ENCODE peak calls at places on chromosomes 1 and 21, in ten cellular contexts. A, K, M, E, O, V, J, R, I and S are unnamed samples.

GRCh38 chr1:184146202-184146601 is 94.7 kb downstream of the TSEN15 start:
- DNase-seq in A (no peak), K (no peak), M (no peak), E (no peak), O (no peak), V (no peak), J (no peak), R (no peak), I (no peak), S (no peak)

GRCh38 chr1:150066838-150067183 is 765 bp upstream of the VPS45 start:
- DNase-seq in A (peak), K (peak), M (no peak), E (peak), O (peak), V (peak), J (no peak), R (peak), I (no peak), S (peak)

GRCh38 chr1:184301228-184301627 is 85.6 kb upstream of the C1orf21 start:
- DNase-seq in A (no peak), K (no peak), M (no peak), E (no peak), O (no peak), V (no peak), J (no peak), R (no peak), I (no peak), S (no peak)

GRCh38 chr1:19065526-19066247 is 109.2 kb upstream of the IFFO2 start:
- DNase-seq in A (no peak), K (no peak), M (no peak), E (no peak), O (no peak), V (no peak), J (no peak), R (no peak), I (no peak), S (no peak)

GRCh38 chr1:35452086-35452485 is 105.1 kb downstream of the KIAA0319L start:
- DNase-seq in A (peak), K (peak), M (no peak), E (no peak), O (peak), V (no peak), J (peak), R (no peak), I (no peak), S (no peak)

GRCh38 chr1:37764888-37765441 is at the start of gene EPHA10:
- DNase-seq in A (peak), K (no peak), M (no peak), E (no peak), O (no peak), V (no peak), J (no peak), R (no peak), I (no peak), S (no peak)

GRCh38 chr1:181485276-181486097 is 2.2 kb downstream of the CACNA1E start:
- DNase-seq in A (peak), K (no peak), M (no peak), E (no peak), O (no peak), V (peak), J (no peak), R (no peak), I (no peak), S (peak)

GRCh38 chr1:58457023-58457635 is 89.4 kb downstream of the OMA1 start:
- DNase-seq in A (no peak), K (no peak), M (no peak), E (no peak), O (no peak), V (no peak), J (no peak), R (no peak), I (no peak), S (no peak)

GRCh38 chr1:225949041-225949440 is 8.0 kb upstream of the LEFTY2 start:
- DNase-seq in A (no peak), K (no peak), M (no peak), E (no peak), O (no peak), V (no peak), J (no peak), R (no peak), I (no peak), S (no peak)

GRCh38 chr1:165367375-165367993 is 11.0 kb upstream of the LMX1A start:
- DNase-seq in A (peak), K (peak), M (peak), E (peak), O (peak), V (peak), J (peak), R (peak), I (peak), S (peak)

GRCh38 chr1:185490924-185491323 is 173.9 kb upstream of the IVNS1ABP start:
- DNase-seq in A (no peak), K (no peak), M (no peak), E (no peak), O (no peak), V (no peak), J (no peak), R (no peak), I (no peak), S (no peak)

GRCh38 chr1:208007938-208008342 is 97.0 kb upstream of the CD34 start:
- DNase-seq in A (no peak), K (no peak), M (no peak), E (no peak), O (no peak), V (no peak), J (peak), R (no peak), I (peak), S (no peak)

GRCh38 chr1:32759521-32759980 is 57.0 kb upstream of the SYNC start:
- DNase-seq in A (peak), K (no peak), M (peak), E (no peak), O (no peak), V (peak), J (no peak), R (no peak), I (peak), S (no peak)

GRCh38 chr1:247797518-247797917 is 26.4 kb downstream of the OR14A16 start:
- DNase-seq in A (no peak), K (no peak), M (no peak), E (no peak), O (no peak), V (no peak), J (no peak), R (no peak), I (no peak), S (no peak)

GRCh38 chr1:111468717-111469100 is 5.1 kb upstream of the C1orf162 start:
- DNase-seq in A (no peak), K (no peak), M (no peak), E (no peak), O (no peak), V (no peak), J (no peak), R (no peak), I (peak), S (no peak)

GRCh38 chr1:227786673-227787512 is 28.6 kb upstream of the PRSS38 start:
- DNase-seq in A (peak), K (peak), M (no peak), E (peak), O (no peak), V (peak), J (no peak), R (no peak), I (no peak), S (no peak)
- H3K27ac ChIP-seq in A (no peak), K (peak), M (no peak), E (no peak), O (peak), V (no peak), J (no peak), R (no peak), I (peak), S (no peak)

GRCh38 chr1:45682942-45683341 is 3.4 kb downstream of the GPBP1L1 start:
- DNase-seq in A (no peak), K (no peak), M (no peak), E (no peak), O (no peak), V (no peak), J (no peak), R (no peak), I (no peak), S (no peak)
- H3K27ac ChIP-seq in A (no peak), K (peak), M (no peak), E (no peak), O (peak), V (no peak), J (no peak), R (no peak), I (no peak), S (no peak)

DNA sequence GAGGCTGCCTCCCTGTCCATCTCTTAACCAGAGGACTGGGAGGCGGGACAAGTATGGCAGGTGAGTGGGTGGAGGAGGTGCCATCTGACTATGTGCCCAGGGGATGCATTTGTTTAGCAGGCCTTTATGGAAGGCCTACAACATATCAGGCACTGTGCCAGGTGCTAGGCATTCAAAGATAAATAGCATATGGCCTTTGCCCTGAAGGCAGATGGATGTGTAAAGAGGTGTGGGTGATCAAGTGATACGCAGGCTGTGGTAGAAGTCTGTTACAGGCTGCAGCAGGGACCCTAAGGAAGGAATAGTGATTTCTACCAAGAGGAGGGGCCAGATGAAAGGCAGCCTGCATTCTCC is 136.0 kb upstream of the IPO9 start:
- DNase-seq in A (no peak), K (no peak), M (no peak), E (no peak), O (no peak), V (no peak), J (no peak), R (no peak), I (no peak), S (no peak)
- H3K27ac ChIP-seq in A (no peak), K (no peak), M (no peak), E (no peak), O (peak), V (no peak), J (no peak), R (no peak), I (no peak), S (no peak)

GRCh38 chr1:31628931-31629582 is 11.6 kb downstream of the HCRTR1 start:
- DNase-seq in A (no peak), K (no peak), M (no peak), E (no peak), O (no peak), V (no peak), J (no peak), R (peak), I (no peak), S (no peak)
- H3K27ac ChIP-seq in A (no peak), K (peak), M (no peak), E (no peak), O (peak), V (no peak), J (peak), R (peak), I (no peak), S (no peak)

DNA sequence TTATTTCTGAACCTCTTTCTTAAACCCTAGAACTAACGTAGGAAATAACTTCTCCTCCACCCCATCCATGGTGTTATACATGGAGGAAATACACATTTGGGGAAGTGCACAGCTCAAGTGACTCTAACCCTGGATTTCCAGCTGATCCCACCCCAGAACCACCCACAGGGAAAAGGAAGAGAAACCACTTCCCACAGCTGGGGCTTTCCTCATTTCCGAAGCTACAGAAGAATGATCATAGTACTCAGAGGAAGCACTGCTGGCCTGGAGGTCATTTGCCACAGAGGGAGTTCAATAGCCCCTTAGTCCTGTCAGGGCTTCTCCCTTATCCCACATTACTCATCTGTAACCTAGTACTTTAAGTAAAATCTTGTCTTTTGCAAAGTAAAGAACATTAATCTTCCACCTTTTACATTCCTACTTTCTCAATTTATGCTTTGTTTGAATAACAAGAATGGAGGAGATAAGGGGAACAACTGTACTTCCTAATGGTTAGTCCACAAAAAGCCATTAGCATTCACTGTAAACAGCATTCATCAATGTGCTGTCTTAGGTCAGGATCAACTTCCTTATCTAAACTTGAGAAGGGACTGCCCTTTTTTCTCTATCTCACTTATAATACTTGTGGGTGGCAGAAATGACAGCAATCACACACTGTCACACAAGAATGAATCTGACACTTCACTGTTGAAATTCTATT is 63.0 kb upstream of the RGS1 start:
- DNase-seq in A (no peak), K (no peak), M (no peak), E (no peak), O (no peak), V (no peak), J (no peak), R (no peak), I (no peak), S (no peak)
- H3K27ac ChIP-seq in A (no peak), K (no peak), M (no peak), E (no peak), O (no peak), V (no peak), J (no peak), R (no peak), I (no peak), S (peak)

GRCh38 chr21:28972398-28972797 is 20.3 kb downstream of the LTN1 start:
- DNase-seq in A (no peak), K (no peak), M (no peak), E (no peak), O (no peak), V (no peak), J (no peak), R (no peak), I (no peak), S (no peak)

GRCh38 chr21:28979092-28979491 is 13.6 kb downstream of the LTN1 start:
- DNase-seq in A (no peak), K (no peak), M (no peak), E (no peak), O (no peak), V (no peak), J (no peak), R (no peak), I (no peak), S (no peak)

GRCh38 chr21:28974531-28975227 is 18.0 kb downstream of the LTN1 start:
- DNase-seq in A (no peak), K (no peak), M (no peak), E (no peak), O (no peak), V (no peak), J (no peak), R (peak), I (no peak), S (no peak)

GRCh38 chr21:28971171-28971570 is 21.5 kb downstream of the LTN1 start:
- DNase-seq in A (peak), K (no peak), M (no peak), E (no peak), O (no peak), V (no peak), J (no peak), R (no peak), I (no peak), S (no peak)

DNA sequence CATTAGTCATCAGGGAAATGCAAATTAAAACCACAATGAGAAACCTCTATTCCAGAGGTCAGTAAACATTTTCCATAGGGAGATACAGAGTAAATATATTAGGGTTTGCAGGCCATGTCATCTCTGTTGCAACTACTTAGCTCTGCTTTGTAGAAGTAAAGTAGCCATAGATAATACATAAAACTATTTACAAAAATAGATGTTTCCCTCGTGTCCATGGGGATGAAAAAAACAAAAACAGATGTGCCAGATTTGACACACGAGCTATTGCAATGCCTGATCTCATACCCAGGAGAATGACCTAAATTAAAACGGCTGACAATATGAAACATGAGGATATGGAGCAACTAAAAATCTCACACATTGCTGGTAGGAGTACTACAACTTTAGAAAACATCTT is 17.3 kb downstream of the LTN1 start:
- DNase-seq in A (no peak), K (no peak), M (no peak), E (no peak), O (no peak), V (no peak), J (peak), R (peak), I (no peak), S (no peak)
- H3K27ac ChIP-seq in A (no peak), K (peak), M (no peak), E (no peak), O (no peak), V (no peak), J (no peak), R (no peak), I (no peak), S (no peak)

GRCh38 chr1:241525026-241525425 is 5.5 kb upstream of the FH start:
- DNase-seq in A (no peak), K (no peak), M (no peak), E (no peak), O (no peak), V (no peak), J (no peak), R (no peak), I (no peak), S (no peak)

GRCh38 chr1:241518447-241519307 is 878 bp downstream of the FH start:
- DNase-seq in A (no peak), K (no peak), M (peak), E (no peak), O (no peak), V (no peak), J (peak), R (no peak), I (peak), S (no peak)

GRCh38 chr1:241521718-241522117 is 2.2 kb upstream of the FH start:
- DNase-seq in A (no peak), K (no peak), M (peak), E (no peak), O (no peak), V (no peak), J (no peak), R (no peak), I (no peak), S (no peak)

GRCh38 chr1:241519308-241520079 is at the start of gene FH:
- DNase-seq in A (peak), K (peak), M (peak), E (peak), O (peak), V (peak), J (peak), R (peak), I (peak), S (peak)

DNA sequence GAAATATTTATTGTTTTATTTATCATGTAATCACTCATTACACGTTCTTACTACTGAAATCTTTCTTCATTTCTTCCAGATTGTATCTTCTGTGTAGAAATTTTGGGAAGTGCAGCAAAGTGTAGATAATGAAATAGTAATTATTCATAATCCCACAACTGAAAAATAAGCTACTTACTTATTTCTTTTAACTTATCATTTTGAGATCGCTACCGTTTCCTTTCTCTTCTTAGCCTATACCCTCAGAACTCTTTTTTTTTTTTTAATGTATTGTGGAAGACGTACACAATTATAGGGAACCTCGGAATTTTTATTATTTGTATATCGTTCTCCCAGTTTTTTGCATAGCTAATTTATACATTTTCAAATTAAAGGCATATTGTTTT is 518 bp upstream of the FH start:
- DNase-seq in A (no peak), K (no peak), M (no peak), E (no peak), O (no peak), V (no peak), J (no peak), R (no peak), I (no peak), S (no peak)
- H3K27ac ChIP-seq in A (no peak), K (peak), M (peak), E (no peak), O (peak), V (no peak), J (peak), R (no peak), I (peak), S (peak)

DNA sequence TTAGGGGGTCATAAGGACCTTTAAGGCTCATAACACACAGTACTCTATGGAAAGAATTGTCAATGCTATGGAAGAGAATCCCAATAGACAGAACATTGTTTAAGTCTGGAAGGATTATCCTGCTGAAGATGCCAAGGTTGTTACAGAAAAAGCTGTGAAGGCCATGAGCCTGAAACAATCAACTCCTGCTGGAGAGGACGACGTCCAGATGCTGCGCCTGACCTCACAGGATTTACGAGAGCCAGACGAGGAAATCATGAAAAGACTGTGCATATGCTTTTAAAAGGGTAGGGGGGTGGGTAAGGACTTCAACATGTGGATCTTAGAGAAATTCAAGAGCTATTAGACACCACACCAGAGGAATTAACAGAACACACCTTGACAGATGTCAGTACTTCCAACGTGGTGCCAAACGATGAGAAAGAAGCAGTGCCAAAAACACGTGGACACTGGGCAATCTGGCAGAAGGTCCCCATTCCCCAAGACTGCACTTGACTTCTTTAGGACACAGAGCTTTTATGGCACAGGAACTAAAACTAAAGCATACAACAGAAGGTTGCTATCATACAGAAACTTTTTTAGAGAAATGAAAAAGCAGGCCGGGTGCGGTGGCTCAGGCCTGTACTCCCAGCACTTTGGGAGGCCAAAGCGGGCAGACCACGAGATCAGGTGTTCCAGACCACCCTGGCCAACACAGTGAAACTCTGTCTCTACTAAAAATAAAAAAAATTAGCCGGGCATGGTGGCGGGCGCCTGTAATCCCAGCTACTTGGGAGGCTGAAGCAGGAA is 43.2 kb downstream of the GNB1 start:
- DNase-seq in A (no peak), K (no peak), M (no peak), E (peak), O (no peak), V (no peak), J (no peak), R (no peak), I (no peak), S (no peak)
- H3K27ac ChIP-seq in A (peak), K (peak), M (peak), E (no peak), O (peak), V (peak), J (peak), R (no peak), I (no peak), S (no peak)